ENCODE peak calls at places on chromosomes 6 and 20, in six cellular contexts. U, G, L, K, X and R are unnamed samples.

GRCh38 chr6:23174781-23175361 is 605.5 kb downstream of the HDGFL1 start:
- DNase-seq in X (no peak), K (peak; percentile 97), L (peak; percentile 96), G (no peak), U (no peak), R (peak; percentile 91)

GRCh38 chr20:33991498-33991897 is 2.2 kb upstream of the RALY start:
- DNase-seq in L (no peak), K (no peak), X (no peak), U (no peak), G (no peak), R (no peak)

GRCh38 chr6:163554663-163555062 is 140.1 kb downstream of the QKI start:
- DNase-seq in X (peak; percentile 59), U (no peak), K (peak; percentile 57), G (no peak), L (peak; percentile 43), R (peak; percentile 41)

GRCh38 chr6:67680297-67680932 is 954.7 kb upstream of the ADGRB3 start:
- DNase-seq in K (peak; percentile 30), U (no peak), L (peak; percentile 60), G (no peak), X (no peak), R (peak; percentile 0)

GRCh38 chr20:52064936-52065335 is 126.6 kb downstream of the ZFP64 start:
- DNase-seq in K (no peak), U (no peak), X (no peak), L (no peak), G (no peak), R (no peak)

GRCh38 chr6:155212616-155213380 is 51.0 kb upstream of the CLDN20 start:
- DNase-seq in U (no peak), X (no peak), L (no peak), G (no peak), K (no peak), R (no peak)

GRCh38 chr6:144033816-144034540 is 25.9 kb upstream of the PLAGL1 start:
- DNase-seq in U (no peak), K (peak; percentile 78), G (no peak), L (peak; percentile 68), X (no peak), R (peak; percentile 93)

GRCh38 chr20:49567421-49568256 is at the start of gene PTGIS:
- DNase-seq in U (no peak), G (no peak), L (no peak), X (peak; percentile 25), K (no peak), R (no peak)

GRCh38 chr6:94751641-94752329 is 825.5 kb upstream of the MANEA start:
- DNase-seq in K (peak; percentile 14), U (no peak), L (peak; percentile 5), G (no peak), X (no peak), R (no peak)

GRCh38 chr6:137678451-137678850 is 184.3 kb upstream of the OLIG3 start:
- DNase-seq in G (no peak), L (no peak), K (no peak), U (no peak), X (no peak), R (no peak)

GRCh38 chr20:62355527-62356142 is 11.5 kb downstream of the LAMA5 start:
- DNase-seq in K (no peak), X (no peak), G (no peak), U (no peak), L (peak; percentile 65), R (no peak)

GRCh38 chr6:10954590-10955010 is 67.7 kb downstream of the SYCP2L start:
- DNase-seq in X (peak; percentile 75), L (peak; percentile 77), U (peak; percentile 68), G (peak; percentile 77), K (peak; percentile 75), R (peak; percentile 71)

GRCh38 chr20:36548006-36548315 is 6.6 kb downstream of the MYL9 start:
- DNase-seq in K (no peak), X (no peak), U (no peak), G (no peak), L (no peak), R (no peak)

GRCh38 chr20:18428490-18429173 is 38.2 kb downstream of the DZANK1 start:
- DNase-seq in K (peak; percentile 66), G (no peak), U (peak; percentile 55), L (peak; percentile 40), X (peak; percentile 57), R (no peak)

GRCh38 chr20:24761220-24762065 is 187.6 kb upstream of the CST7 start:
- DNase-seq in G (no peak), K (no peak), L (no peak), X (peak; percentile 15), U (no peak), R (no peak)

GRCh38 chr6:150224820-150225219 is 82.0 kb downstream of the PPP1R14C start:
- DNase-seq in U (no peak), G (no peak), K (no peak), L (no peak), X (no peak), R (no peak)

GRCh38 chr6:99543968-99544367 is 24.5 kb downstream of the CCNC start:
- DNase-seq in K (no peak), G (no peak), L (no peak), U (no peak), X (no peak), R (no peak)
- TF ChIP-seq CTCF in K (no peak), G (no peak), L (no peak), U (no peak), X (no peak), R (no peak)

GRCh38 chr6:36423101-36423824 is 19.4 kb downstream of the PXT1 start:
- DNase-seq in U (peak; percentile 99), L (peak; percentile 98), K (peak; percentile 95), G (peak; percentile 98), X (peak; percentile 99), R (peak; percentile 96)

GRCh38 chr6:36426622-36427021 is 16.0 kb downstream of the PXT1 start:
- DNase-seq in K (no peak), L (no peak), U (no peak), G (no peak), X (no peak), R (no peak)

GRCh38 chr6:36418558-36418957 is 24.1 kb downstream of the PXT1 start:
- DNase-seq in G (no peak), U (no peak), L (no peak), K (no peak), X (no peak), R (no peak)

GRCh38 chr6:36419295-36419694 is 23.4 kb downstream of the PXT1 start:
- DNase-seq in L (no peak), X (no peak), U (no peak), K (no peak), G (no peak), R (no peak)

DNA sequence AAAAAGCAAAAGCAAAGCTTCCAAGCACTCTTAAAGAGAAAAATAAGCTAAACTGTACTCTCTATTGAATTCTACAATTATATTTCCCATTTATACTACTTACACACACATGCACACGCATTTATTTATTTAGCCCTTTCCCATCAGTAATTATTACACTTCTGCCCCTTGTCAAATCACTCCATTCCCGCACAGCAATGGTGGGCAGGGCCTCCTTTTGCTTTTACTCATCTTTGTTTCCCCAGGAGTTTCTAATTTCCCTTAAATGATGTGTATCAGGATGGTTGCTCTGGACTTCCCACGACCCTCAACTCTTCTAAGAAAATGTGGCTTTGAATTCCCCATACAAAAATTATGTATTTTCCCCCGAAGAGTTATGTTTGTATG is 19.9 kb downstream of the PXT1 start:
- DNase-seq in U (no peak), X (no peak), K (no peak), L (no peak), G (no peak), R (no peak)
- H3K4me3 ChIP-seq in U (peak overlapping the region; percentile 17), X (peak overlapping the region; percentile 46), K (peak overlapping the region; percentile 37), L (peak overlapping the region; percentile 65), G (peak overlapping the region; percentile 60), R (peak overlapping the region; percentile 67)

DNA sequence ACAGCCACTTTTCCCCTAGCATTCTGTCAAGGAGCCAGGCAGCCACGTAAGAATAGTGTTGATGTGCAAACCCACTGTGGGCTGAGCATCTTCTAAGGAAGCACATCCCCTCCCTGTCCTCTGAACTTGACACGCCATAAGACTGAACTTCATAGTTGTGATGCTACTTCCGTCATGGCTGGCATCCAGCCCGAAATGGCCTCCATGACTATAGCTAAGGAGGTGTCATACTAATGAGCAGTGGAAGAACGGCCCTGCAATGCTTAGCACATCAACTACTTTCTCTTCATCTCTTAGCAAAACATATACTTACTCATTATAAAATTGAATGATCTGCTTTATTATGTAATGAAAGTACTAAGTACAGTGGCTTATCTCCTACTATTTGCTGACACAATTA is 110.2 kb downstream of the GJA10 start:
- DNase-seq in K (no peak), X (no peak), L (no peak), G (no peak), U (no peak), R (no peak)
- TF ChIP-seq CTCF in K (no peak), X (no peak), L (no peak), G (no peak), U (no peak), R (no peak)

GRCh38 chr20:31968299-31969126 is 562 bp downstream of the XKR7 start:
- DNase-seq in U (peak; percentile 57), G (peak; percentile 80), L (peak; percentile 56), K (peak; percentile 59), X (peak; percentile 63), R (peak; percentile 38)
- H3K4me3 ChIP-seq in U (peak overlapping the region; percentile 26), G (no peak overlapping the region), L (no peak overlapping the region), K (no peak overlapping the region), X (peak overlapping the region; percentile 43), R (no peak overlapping the region)

GRCh38 chr20:15515706-15516105 is 1057.5 kb downstream of the KIF16B start:
- DNase-seq in U (no peak), L (no peak), X (no peak), G (no peak), K (no peak), R (no peak)
- TF ChIP-seq CTCF in U (no peak), L (no peak), X (no peak), G (no peak), K (no peak), R (no peak)

GRCh38 chr6:38144365-38144764 is 324.8 kb downstream of the ZFAND3 start:
- DNase-seq in U (no peak), L (no peak), G (no peak), K (no peak), X (no peak), R (no peak)

GRCh38 chr6:38148606-38149005 is 329.1 kb downstream of the ZFAND3 start:
- DNase-seq in X (no peak), U (no peak), L (no peak), G (no peak), K (no peak), R (no peak)

GRCh38 chr6:38146021-38146657 is 326.6 kb downstream of the ZFAND3 start:
- DNase-seq in K (no peak), L (no peak), X (no peak), U (no peak), G (no peak), R (peak; percentile 12)

GRCh38 chr6:38149526-38149925 is 330.0 kb downstream of the ZFAND3 start:
- DNase-seq in G (no peak), U (no peak), L (no peak), K (peak; percentile 81), X (no peak), R (peak; percentile 19)

GRCh38 chr6:38146658-38147027 is 327.1 kb downstream of the ZFAND3 start:
- DNase-seq in X (no peak), U (no peak), K (no peak), G (no peak), L (no peak), R (no peak)
- H3K4me3 ChIP-seq in X (no peak overlapping the region), U (no peak overlapping the region), K (no peak overlapping the region), G (no peak overlapping the region), L (no peak overlapping the region), R (no peak overlapping the region)